ENCODE peak calls at places on chromosomes 1 and 21, in six cellular contexts. H is H1, U is WTC11, V is A549, L is HepG2, Y is K562. Z is an unnamed sample.

GRCh38 chr21:28283652-28284490 is 708.8 kb downstream of the LTN1 start:
- DNase-seq in H (no peak), L (peak), Y (no peak), U (no peak), V (no peak), Z (peak)

GRCh38 chr1:61659061-61659460 is 65.9 kb downstream of the TM2D1 start:
- DNase-seq in L (no peak), V (no peak), H (no peak), U (no peak), Y (peak), Z (peak)

GRCh38 chr1:116514708-116515525 is 55.9 kb downstream of the CD58 start:
- DNase-seq in H (no peak), V (no peak), L (no peak), U (no peak), Y (no peak), Z (no peak)

GRCh38 chr1:207404849-207405525 is 49.1 kb upstream of the CR2 start:
- DNase-seq in U (no peak), L (peak), V (peak), H (no peak), Y (peak), Z (peak)

GRCh38 chr1:186535388-186536133 is 74.6 kb upstream of the PDC start:
- DNase-seq in V (peak), H (no peak), Y (no peak), U (no peak), L (no peak), Z (peak)

GRCh38 chr21:26850116-26850643 is 5.0 kb upstream of the ADAMTS1 start:
- DNase-seq in V (peak), U (no peak), H (no peak), Y (no peak), L (peak), Z (peak)

GRCh38 chr1:175572932-175573871 is 170.2 kb downstream of the TNR start:
- DNase-seq in U (no peak), V (no peak), Y (no peak), L (no peak), H (no peak), Z (peak)

GRCh38 chr1:93846929-93847810 is 31.8 kb downstream of the DNTTIP2 start:
- DNase-seq in V (peak), H (peak), U (peak), Y (peak), L (peak), Z (peak)

GRCh38 chr1:164764333-164764732 is 205.3 kb downstream of the PBX1 start:
- DNase-seq in H (no peak), L (no peak), Y (no peak), V (no peak), U (no peak), Z (no peak)

GRCh38 chr1:77639557-77640069 is 42.8 kb downstream of the ZZZ3 start:
- DNase-seq in U (no peak), H (no peak), L (no peak), Y (no peak), V (no peak), Z (no peak)

GRCh38 chr1:165384016-165384415 is 27.5 kb upstream of the LMX1A start:
- DNase-seq in V (no peak), U (no peak), L (no peak), H (no peak), Y (no peak), Z (no peak)

GRCh38 chr1:198641506-198641905 is 2.7 kb downstream of the PTPRC start:
- DNase-seq in H (no peak), L (no peak), Y (no peak), U (no peak), V (no peak), Z (peak)

GRCh38 chr1:225655509-225656258 is 2.8 kb upstream of the ENAH start:
- DNase-seq in Y (no peak), H (peak), V (peak), U (no peak), L (peak), Z (peak)

GRCh38 chr1:19863804-19864203 is 18.4 kb upstream of the OTUD3 start:
- DNase-seq in V (peak), L (no peak), H (no peak), Y (no peak), U (no peak), Z (no peak)

GRCh38 chr1:40825430-40825778 is 36.8 kb downstream of the CITED4 start:
- DNase-seq in H (no peak), Y (no peak), U (no peak), L (no peak), V (no peak), Z (no peak)

GRCh38 chr1:6273380-6273891 is 12.5 kb upstream of the GPR153 start:
- DNase-seq in U (no peak), V (no peak), Y (no peak), L (no peak), H (no peak), Z (no peak)

GRCh38 chr1:10788592-10789006 is 7.8 kb downstream of the CASZ1 start:
- DNase-seq in V (peak), L (peak), U (peak), Y (no peak), H (peak), Z (peak)

GRCh38 chr1:52662645-52663313 is 29.8 kb downstream of the SHISAL2A start:
- DNase-seq in U (peak), L (peak), H (peak), Y (no peak), V (peak), Z (peak)

GRCh38 chr1:205346956-205347574 is 9.7 kb downstream of the KLHDC8A start:
- DNase-seq in V (peak), H (no peak), U (no peak), Y (no peak), L (no peak), Z (no peak)

GRCh38 chr1:67020304-67020703 is 33.6 kb downstream of the SLC35D1 start:
- DNase-seq in L (no peak), Y (no peak), U (no peak), V (no peak), H (no peak), Z (peak)

GRCh38 chr1:15328245-15328784 is 81.3 kb downstream of the FHAD1 start:
- DNase-seq in Y (no peak), H (no peak), L (no peak), V (no peak), U (no peak), Z (no peak)

GRCh38 chr1:68049941-68050878 is at the start of gene DIRAS3:
- DNase-seq in U (no peak), H (no peak), L (no peak), Y (no peak), V (peak), Z (peak)

GRCh38 chr1:64073705-64074104 is 129.7 kb upstream of the UBE2U start:
- DNase-seq in V (no peak), L (no peak), Y (no peak), H (no peak), U (no peak), Z (no peak)

GRCh38 chr21:42655797-42656770 is 2.7 kb downstream of the PDE9A start:
- DNase-seq in H (peak), L (no peak), V (no peak), Y (no peak), U (peak), Z (no peak)

GRCh38 chr21:20729376-20729775 is 268.8 kb upstream of the NCAM2 start:
- DNase-seq in L (no peak), Y (no peak), U (no peak), H (no peak), V (no peak), Z (no peak)

GRCh38 chr21:15285567-15285966 is 220.8 kb upstream of the NRIP1 start:
- DNase-seq in H (no peak), U (no peak), L (no peak), V (no peak), Y (no peak), Z (no peak)

GRCh38 chr1:46369542-46370213 is 24.4 kb upstream of the FAAH start:
- DNase-seq in Y (no peak), H (no peak), V (no peak), U (no peak), L (no peak), Z (no peak)

GRCh38 chr1:201890223-201890622 is 1.5 kb downstream of the SHISA4 start:
- DNase-seq in H (no peak), L (no peak), V (no peak), U (no peak), Y (no peak), Z (no peak)

GRCh38 chr1:64183380-64183984 is 19.9 kb upstream of the UBE2U start:
- DNase-seq in Y (no peak), U (peak), L (no peak), H (no peak), V (no peak), Z (no peak)

GRCh38 chr1:224067621-224068457 is 46.1 kb upstream of the FBXO28 start:
- DNase-seq in V (no peak), Y (no peak), U (no peak), L (no peak), H (no peak), Z (peak)

GRCh38 chr1:151944110-151944858 is 35.0 kb upstream of the THEM4 start:
- DNase-seq in Y (peak), U (no peak), V (peak), H (no peak), L (no peak), Z (no peak)

GRCh38 chr1:53066941-53067738 is 5.1 kb downstream of the PODN start:
- DNase-seq in L (no peak), U (peak), H (no peak), V (no peak), Y (no peak), Z (no peak)

GRCh38 chr1:160954158-160955104 is at the start of gene ITLN2:
- DNase-seq in Y (peak), H (peak), V (peak), U (peak), L (peak), Z (no peak)

GRCh38 chr21:44513389-44514217 is 26.4 kb downstream of the KRTAP10-1 start:
- DNase-seq in U (no peak), L (no peak), Y (no peak), H (no peak), V (no peak), Z (no peak)
- TF ChIP-seq JUN in U (no peak), L (no peak), Y (no peak), H (no peak), V (no peak), Z (no peak)

DNA sequence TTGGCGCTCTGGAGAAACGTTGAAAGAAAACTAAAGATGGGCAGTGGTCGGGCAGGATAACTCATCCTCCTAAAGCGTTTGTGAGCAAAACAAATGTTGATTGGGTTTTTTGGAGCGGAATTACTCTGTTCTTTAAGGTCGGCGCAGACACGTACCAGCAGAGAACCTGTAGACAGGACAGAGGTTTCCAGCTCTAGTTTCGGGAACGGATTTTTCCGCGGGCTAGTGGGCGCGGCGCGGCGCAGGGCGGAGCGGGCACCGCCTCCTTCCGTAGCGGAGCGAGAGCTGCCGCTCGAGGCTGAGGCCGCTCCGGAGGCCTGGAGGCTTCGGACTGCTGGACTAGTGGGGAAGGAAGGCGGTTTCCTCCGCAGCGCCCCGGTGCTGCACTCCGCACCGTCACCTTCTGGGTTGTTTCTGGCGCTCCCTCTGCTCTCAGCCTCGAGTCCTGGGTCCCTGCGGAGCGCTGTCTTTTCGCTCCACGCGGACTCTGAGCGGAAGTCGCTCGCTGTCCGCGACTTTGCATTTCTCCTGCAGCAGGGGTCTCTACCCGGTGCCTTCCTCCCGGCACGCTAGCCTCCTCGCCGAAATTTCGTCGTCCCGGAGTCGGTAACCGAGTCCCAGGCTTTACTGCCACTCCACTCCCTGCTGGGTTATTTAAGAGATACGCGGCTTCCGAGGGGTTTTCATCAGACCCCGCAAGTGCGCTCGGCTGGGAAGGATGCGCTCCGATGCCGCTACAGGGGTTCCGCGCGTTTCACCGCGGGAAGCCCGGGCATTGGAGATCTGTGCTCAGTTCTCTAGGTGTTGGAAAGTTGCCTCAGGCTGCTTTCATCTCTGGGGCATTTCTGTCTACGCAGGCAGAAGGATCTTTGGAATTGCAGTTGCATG is 7.0 kb downstream of the FOXD2 start:
- DNase-seq in L (no peak), V (no peak), Y (no peak), H (peak), U (peak), Z (no peak)
- TF ChIP-seq JUN in L (no peak), V (no peak), Y (no peak), H (no peak), U (no peak), Z (no peak)

GRCh38 chr21:44286086-44286715 is 525 bp downstream of the AIRE start:
- DNase-seq in U (no peak), Y (no peak), L (no peak), H (no peak), V (no peak), Z (no peak)
- TF ChIP-seq JUN in U (no peak), Y (no peak), L (no peak), H (no peak), V (no peak), Z (no peak)

GRCh38 chr1:90717665-90718410 is 736 bp upstream of the BARHL2 start:
- DNase-seq in Y (peak), L (no peak), U (peak), V (no peak), H (peak), Z (peak)

GRCh38 chr1:90717356-90717664 is 208 bp upstream of the BARHL2 start:
- DNase-seq in Y (no peak), H (no peak), V (no peak), U (no peak), L (no peak), Z (no peak)

GRCh38 chr1:90720137-90720636 is 3.1 kb upstream of the BARHL2 start:
- DNase-seq in Y (no peak), U (no peak), H (no peak), V (no peak), L (no peak), Z (no peak)

GRCh38 chr1:90719321-90720136 is 2.4 kb upstream of the BARHL2 start:
- DNase-seq in U (no peak), L (no peak), H (peak), V (no peak), Y (no peak), Z (no peak)

DNA sequence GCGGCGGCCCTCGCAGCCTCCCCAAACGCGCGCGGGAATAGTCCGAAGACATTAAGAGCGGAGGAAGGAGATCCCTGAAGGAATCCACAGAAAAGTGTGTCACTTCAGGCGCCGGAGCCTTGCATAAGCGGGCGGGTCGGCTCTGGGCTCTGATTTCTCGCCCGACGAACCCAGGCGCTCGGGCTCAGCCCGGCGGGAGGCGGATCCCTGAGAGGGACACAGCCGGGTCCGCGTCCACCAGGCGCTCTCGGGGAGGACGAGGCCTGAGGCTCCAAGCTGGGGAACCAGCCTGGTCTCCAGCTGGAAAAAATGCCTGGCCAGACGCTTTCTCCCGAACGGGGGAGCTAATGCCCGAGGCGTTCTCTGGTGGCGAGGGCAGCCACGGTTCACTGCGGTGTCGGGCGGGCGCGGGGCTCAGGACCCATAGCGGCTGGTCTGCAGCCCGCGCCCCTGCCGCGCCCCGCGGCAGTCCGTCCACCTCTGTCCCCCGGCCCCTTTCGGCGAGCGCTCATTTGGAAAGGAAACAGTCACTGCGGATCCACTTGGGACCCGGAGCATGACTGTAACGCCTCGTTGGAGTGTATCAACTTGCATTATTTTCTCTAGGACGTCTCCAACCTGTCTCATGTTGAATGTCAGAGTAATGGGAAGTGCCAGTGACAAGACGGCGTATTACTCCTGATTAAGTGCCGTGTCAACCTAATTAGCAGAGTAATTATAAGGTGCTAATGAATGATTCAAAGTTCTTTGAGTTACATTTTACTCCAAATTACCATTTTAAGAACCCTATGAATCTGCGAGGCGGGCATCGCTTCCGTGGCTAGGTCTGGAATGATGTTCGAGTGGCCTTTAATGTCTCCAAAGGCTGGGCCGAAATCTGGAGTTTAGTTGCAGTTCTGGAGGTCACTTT is 1.6 kb upstream of the BARHL2 start:
- DNase-seq in V (no peak), H (peak), U (no peak), Y (no peak), L (no peak), Z (no peak)
- TF ChIP-seq JUN in V (no peak), H (no peak), U (no peak), Y (no peak), L (no peak), Z (no peak)

GRCh38 chr1:107767156-107767582 is 197.8 kb downstream of the VAV3 start:
- DNase-seq in Y (no peak), H (no peak), V (no peak), U (no peak), L (no peak), Z (peak)
- TF ChIP-seq JUN in Y (no peak), H (no peak), V (no peak), U (no peak), L (no peak), Z (no peak)

GRCh38 chr1:13922440-13922839 is 222.5 kb downstream of the PRDM2 start:
- DNase-seq in Y (no peak), L (no peak), V (no peak), U (no peak), H (no peak), Z (no peak)
- TF ChIP-seq JUN in Y (no peak), L (no peak), V (no peak), U (no peak), H (no peak), Z (no peak)

DNA sequence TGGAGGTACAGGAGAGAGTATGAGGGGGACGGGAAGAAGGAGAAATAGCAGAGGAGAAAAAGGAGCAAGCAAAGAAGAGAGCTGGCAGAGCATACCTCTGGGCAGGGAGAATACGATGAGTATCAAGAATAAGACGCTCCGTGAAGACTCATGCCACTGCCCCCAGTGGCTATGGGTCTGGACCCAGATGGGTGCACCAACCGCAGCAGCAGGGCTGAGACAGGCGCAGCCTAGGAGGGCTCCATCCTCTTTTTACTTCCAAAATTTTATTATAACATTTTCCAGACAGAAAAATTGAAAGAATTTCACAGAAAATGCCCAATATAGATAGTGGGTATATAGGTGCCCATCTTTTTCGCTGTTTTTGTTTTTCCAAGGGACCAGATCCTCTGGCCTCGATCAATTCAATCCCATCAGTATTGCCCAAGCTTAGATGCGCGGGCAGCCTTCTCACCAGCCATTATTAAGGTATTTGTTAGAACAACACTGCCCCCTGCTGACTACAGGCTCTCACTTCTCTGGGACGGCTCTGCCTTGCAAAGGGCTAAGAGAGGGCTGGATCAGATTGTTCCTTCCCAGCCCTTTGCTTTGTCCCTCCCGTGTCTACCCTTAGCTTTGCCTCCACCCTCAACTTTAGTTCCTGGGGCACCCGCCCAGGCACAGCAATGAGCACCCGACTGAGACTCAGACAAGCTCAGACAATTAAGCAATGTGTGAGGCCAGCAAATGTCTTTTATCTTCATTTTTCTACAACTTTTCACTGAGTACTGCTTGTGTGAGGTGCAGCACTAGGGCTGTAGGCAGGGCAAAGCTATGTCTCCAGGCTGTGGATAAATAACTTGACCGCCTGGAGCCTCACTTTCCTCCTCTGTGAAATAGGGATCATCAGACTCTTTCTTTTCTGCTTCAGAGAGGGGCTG is 17.5 kb upstream of the CAMK1G start:
- DNase-seq in H (peak), U (peak), L (peak), V (peak), Y (peak), Z (peak)
- TF ChIP-seq JUN in H (no peak), U (no peak), L (no peak), V (no peak), Y (no peak), Z (no peak)